ENCODE peak calls at places on chromosomes 5 and 9, in four cellular contexts. F is SK-N-SH, R is K562, H is GM12878. D is an unnamed sample.

GRCh38 chr9:80285325-80285724 is 713.6 kb downstream of the TLE4 start:
- DNase-seq in H (no peak), F (peak), R (no peak), D (peak)

GRCh38 chr9:3845549-3845948 is 319.7 kb upstream of the RFX3 start:
- DNase-seq in R (no peak), H (no peak), F (no peak), D (no peak)

GRCh38 chr9:116959775-116960174 is 272.7 kb downstream of the TRIM32 start:
- DNase-seq in F (peak), H (no peak), R (no peak), D (peak)

GRCh38 chr5:115459844-115460243 is 84.7 kb downstream of the FEM1C start:
- DNase-seq in H (no peak), R (no peak), F (no peak), D (no peak)

GRCh38 chr5:80103375-80103774 is 68.2 kb downstream of the THBS4 start:
- DNase-seq in R (no peak), F (no peak), H (no peak), D (no peak)

GRCh38 chr9:100492952-100493351 is 20.0 kb downstream of the TMEFF1 start:
- DNase-seq in H (no peak), F (no peak), R (no peak), D (no peak)

GRCh38 chr5:20000416-20000815 is 12.4 kb upstream of the CDH18 start:
- DNase-seq in R (no peak), H (no peak), F (no peak), D (no peak)

GRCh38 chr9:113597390-113598241 is 134.1 kb downstream of the RGS3 start:
- DNase-seq in R (no peak), F (no peak), H (no peak), D (no peak)

GRCh38 chr9:71036501-71036900 is 84.9 kb downstream of the TRPM3 start:
- DNase-seq in R (no peak), H (no peak), F (no peak), D (no peak)

GRCh38 chr9:38254151-38254550 is 138.4 kb upstream of the ALDH1B1 start:
- DNase-seq in R (no peak), H (no peak), F (no peak), D (no peak)

GRCh38 chr9:81549500-81550206 is 139.7 kb downstream of the TLE1 start:
- DNase-seq in F (no peak), R (no peak), H (no peak), D (no peak)

GRCh38 chr5:93274291-93274690 is 306.7 kb downstream of the NR2F1-AS1 start:
- DNase-seq in F (no peak), R (no peak), H (no peak), D (no peak)

GRCh38 chr9:100213730-100214477 is 114.9 kb downstream of the INVS start:
- DNase-seq in H (no peak), F (no peak), R (no peak), D (no peak)

GRCh38 chr5:1542011-1542410 is 18.3 kb upstream of the LPCAT1 start:
- DNase-seq in H (no peak), R (no peak), F (no peak), D (no peak)

GRCh38 chr9:112111461-112111860 is 63.6 kb downstream of the SUSD1 start:
- DNase-seq in F (no peak), R (no peak), H (no peak), D (no peak)

GRCh38 chr5:56412601-56413379 is 179.7 kb upstream of the ANKRD55 start:
- DNase-seq in F (no peak), R (no peak), H (peak), D (no peak)

GRCh38 chr5:140595538-140595937 is 30.9 kb downstream of the SLC35A4 start:
- DNase-seq in R (no peak), F (no peak), H (no peak), D (no peak)

GRCh38 chr5:57724836-57725235 is 242.2 kb upstream of the ACTBL2 start:
- DNase-seq in F (no peak), R (no peak), H (no peak), D (no peak)

GRCh38 chr5:103943243-103943642 is 380.7 kb upstream of the NUDT12 start:
- DNase-seq in H (no peak), R (no peak), F (peak), D (no peak)

GRCh38 chr9:10274983-10275382 is 337.8 kb downstream of the PTPRD start:
- DNase-seq in F (no peak), H (no peak), R (no peak), D (no peak)

GRCh38 chr9:32161209-32161608 is 223.2 kb upstream of the ACO1 start:
- DNase-seq in F (no peak), H (no peak), R (no peak), D (no peak)

GRCh38 chr9:78291240-78291915 is 5.5 kb upstream of the PSAT1 start:
- DNase-seq in R (no peak), F (no peak), H (no peak), D (no peak)

GRCh38 chr5:169657127-169657526 is 20.1 kb downstream of the DOCK2 start:
- DNase-seq in F (no peak), R (no peak), H (no peak), D (no peak)

GRCh38 chr9:85942913-85943729 is 2.2 kb downstream of the NAA35 start:
- DNase-seq in F (no peak), R (no peak), H (no peak), D (no peak)

GRCh38 chr5:80182802-80183645 is 72.8 kb downstream of the SERINC5 start:
- DNase-seq in H (no peak), F (no peak), R (no peak), D (peak)

GRCh38 chr5:56950626-56951130 is 1.2 kb downstream of the MIER3 start:
- DNase-seq in H (peak), R (peak), F (peak), D (peak)

GRCh38 chr5:138536665-138537315 is 6.2 kb downstream of the ETF1 start:
- DNase-seq in H (no peak), F (peak), R (peak), D (peak)

GRCh38 chr9:114110180-114110579 is 11.1 kb upstream of the KIF12 start:
- DNase-seq in H (no peak), R (no peak), F (no peak), D (no peak)

GRCh38 chr9:132166599-132166998 is 4.7 kb downstream of the NTNG2 start:
- DNase-seq in F (peak), H (no peak), R (peak), D (peak)

GRCh38 chr9:91776409-91777365 is 173.3 kb downstream of the ROR2 start:
- DNase-seq in F (no peak), H (no peak), R (no peak), D (no peak)

GRCh38 chr5:160213537-160213936 is 15.8 kb upstream of the FABP6 start:
- DNase-seq in H (no peak), R (peak), F (no peak), D (no peak)

GRCh38 chr5:160269017-160269416 is 39.7 kb downstream of the FABP6 start:
- DNase-seq in H (no peak), R (no peak), F (peak), D (no peak)

GRCh38 chr9:123335227-123335985 is 20.6 kb upstream of the CRB2 start:
- DNase-seq in F (no peak), R (no peak), H (no peak), D (no peak)

GRCh38 chr5:157069949-157070348 is 11.0 kb upstream of the HAVCR1 start:
- DNase-seq in H (no peak), R (no peak), F (no peak), D (no peak)

GRCh38 chr9:73009649-73010288 is 56.9 kb upstream of the ALDH1A1 start:
- DNase-seq in H (no peak), R (peak), F (no peak), D (no peak)

GRCh38 chr9:131585375-131585774 is 40.1 kb downstream of the PRRT1B start:
- DNase-seq in F (no peak), H (no peak), R (no peak), D (no peak)

GRCh38 chr9:37325778-37326177 is 96.7 kb upstream of the GRHPR start:
- DNase-seq in H (no peak), F (no peak), R (no peak), D (no peak)

GRCh38 chr5:103523319-103523718 is 39.3 kb downstream of the NUDT12 start:
- DNase-seq in R (no peak), F (no peak), H (no peak), D (no peak)

GRCh38 chr9:87122947-87123685 is 175.8 kb upstream of the GAS1 start:
- DNase-seq in F (no peak), R (no peak), H (no peak), D (no peak)

GRCh38 chr5:143177263-143177994 is 226.1 kb downstream of the NR3C1 start:
- DNase-seq in H (no peak), R (no peak), F (no peak), D (no peak)

DNA sequence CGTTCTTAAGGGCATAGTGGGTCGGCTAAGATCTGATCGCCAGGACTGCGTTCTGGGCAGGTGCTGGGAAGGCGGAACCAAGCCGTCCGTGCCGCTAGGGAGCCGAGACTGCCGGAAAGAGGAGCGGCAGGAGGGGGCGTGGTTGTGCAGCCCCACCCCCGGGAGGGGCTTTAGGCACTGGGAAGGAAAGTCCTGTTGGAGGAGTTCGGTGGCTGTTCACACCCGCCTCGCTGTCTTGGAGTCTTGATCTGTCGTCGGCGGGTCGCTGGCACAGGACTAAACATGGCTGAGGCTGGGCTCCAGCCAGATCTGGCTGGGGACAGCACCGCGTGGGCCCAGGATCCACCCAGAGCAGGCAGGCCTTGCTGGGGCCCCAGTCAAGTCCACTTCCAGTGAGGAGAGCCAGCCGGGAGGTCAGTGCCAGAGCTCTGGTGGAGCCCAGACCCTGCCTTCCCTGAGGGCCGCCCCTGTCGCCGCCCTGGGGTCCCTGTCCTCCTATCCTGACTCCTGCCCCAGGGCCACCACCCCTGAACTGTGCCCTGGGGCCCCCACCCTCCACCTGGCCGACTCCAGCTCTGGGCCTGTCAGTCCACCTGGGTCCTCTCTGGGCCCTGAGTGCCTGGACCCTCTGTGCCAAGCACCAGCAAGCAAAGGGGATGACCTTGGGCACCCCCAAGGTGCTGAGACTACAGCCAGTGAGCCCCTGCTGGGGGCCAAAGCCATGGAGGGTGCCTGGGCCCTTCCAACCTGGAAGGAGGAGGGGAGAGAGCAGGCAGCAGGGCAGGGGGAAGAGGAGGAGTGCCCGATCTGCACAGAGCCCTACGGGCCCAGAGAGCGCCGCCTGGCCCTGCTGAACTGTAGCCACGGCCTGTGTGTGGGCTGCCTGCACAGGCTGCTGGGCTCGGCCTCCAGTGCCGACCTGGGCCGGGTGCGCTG is 4.5 kb downstream of the RNF208 start:
- DNase-seq in H (no peak), F (no peak), R (peak), D (peak)
- TF ChIP-seq USF1 in H (no peak), F (no peak), R (no peak), D (no peak)

GRCh38 chr9:135248111-135248510 is 160.6 kb downstream of the OLFM1 start:
- DNase-seq in F (no peak), R (no peak), H (no peak), D (no peak)

GRCh38 chr9:135249191-135249590 is 161.7 kb downstream of the OLFM1 start:
- DNase-seq in H (no peak), F (no peak), R (no peak), D (no peak)

GRCh38 chr9:135251331-135251761 is 163.9 kb downstream of the OLFM1 start:
- DNase-seq in H (no peak), F (no peak), R (no peak), D (no peak)

GRCh38 chr9:135248721-135249120 is 161.3 kb downstream of the OLFM1 start:
- DNase-seq in R (no peak), F (no peak), H (no peak), D (no peak)

DNA sequence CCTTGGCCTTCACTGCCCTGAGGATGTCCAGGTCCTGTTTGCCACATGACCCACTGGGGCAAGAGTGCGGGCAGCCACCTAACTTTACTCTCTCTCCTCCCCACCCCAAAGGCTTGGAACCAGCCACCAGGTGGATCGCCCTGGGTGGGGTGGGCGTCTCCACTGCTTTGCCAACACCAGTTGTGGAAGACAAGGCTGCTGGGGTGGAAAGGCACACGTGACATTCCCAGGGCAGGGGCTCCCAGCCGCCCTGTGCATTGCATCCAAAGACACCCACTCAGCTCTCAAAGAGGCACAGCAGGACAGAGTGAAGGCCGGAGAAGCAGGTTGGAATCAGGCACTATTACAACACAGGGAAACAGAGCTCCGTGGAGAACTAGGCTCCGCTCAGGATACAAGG is 162.2 kb downstream of the OLFM1 start:
- DNase-seq in H (no peak), F (no peak), R (no peak), D (no peak)
- TF ChIP-seq USF1 in H (no peak), F (no peak), R (no peak), D (no peak)

DNA sequence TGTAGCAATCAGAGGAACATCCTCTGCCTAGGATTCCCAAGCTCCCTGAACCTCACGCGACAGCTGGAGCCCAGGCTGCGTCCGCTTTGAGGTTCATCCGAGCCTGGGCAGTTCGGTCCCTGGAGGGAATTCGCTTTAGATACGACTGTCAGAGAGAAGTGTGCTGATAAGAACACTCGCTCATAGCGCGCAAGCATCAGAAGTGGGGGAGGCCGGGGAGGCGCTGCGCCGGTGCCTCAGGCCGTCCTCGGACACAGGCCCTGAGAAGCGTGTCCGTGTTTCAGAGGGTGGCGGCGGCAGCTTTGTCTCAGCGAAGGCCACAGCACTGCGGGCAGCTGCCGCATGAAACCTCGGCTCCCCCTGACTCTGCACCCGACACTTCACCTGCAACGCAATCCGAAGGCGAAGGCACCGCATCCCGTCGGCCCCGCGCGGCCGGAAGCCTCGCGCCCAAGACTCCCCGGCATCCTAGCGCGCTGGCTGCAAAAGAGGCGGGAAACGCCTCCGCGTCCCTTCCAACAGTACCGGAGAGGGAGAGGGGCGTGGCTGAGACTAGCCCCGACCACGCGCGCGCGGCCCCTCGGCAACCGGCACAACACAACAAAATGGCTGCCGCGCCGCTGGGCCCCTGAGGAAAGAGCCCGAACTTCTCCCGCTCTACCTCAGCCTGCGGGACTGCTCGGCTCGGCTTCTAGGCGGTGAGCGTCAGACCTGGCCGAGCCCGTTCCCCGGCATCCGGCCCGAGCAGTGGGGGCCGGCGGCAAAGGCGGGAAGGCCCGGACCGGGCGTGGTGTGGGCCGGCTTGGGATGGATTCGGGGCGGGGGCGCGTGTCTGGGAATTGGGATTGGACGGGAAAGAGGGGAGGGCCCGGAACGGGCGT is at the start of gene CNTRL:
- DNase-seq in H (peak), R (peak), F (peak), D (peak)
- TF ChIP-seq USF1 in H (no peak), R (peak), F (peak), D (peak)

DNA sequence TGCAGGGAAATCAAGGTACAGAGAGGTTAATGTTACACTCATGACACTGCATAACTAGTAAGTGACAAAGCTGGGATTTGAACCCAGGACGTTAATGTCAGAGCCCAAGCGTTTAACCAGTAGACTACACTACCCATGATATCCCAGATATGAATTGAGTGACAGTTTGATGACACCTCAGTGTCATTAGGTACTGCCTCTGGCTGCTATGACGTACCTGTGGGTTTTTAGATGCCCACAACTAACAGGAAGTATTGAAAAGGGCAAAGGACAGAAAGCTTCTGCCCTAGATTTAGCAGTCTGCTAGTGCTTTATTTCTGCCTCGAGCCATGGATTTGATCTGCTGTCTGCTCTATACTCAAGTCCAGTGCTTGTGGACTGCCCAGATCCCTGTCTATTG is 56.2 kb downstream of the GLRA1 start:
- DNase-seq in H (peak), F (no peak), R (no peak), D (no peak)
- TF ChIP-seq USF1 in H (no peak), F (no peak), R (no peak), D (no peak)

GRCh38 chr5:81778642-81779041 is 27.7 kb upstream of the SSBP2 start:
- DNase-seq in F (no peak), R (no peak), H (no peak), D (no peak)

GRCh38 chr5:81782811-81783210 is 31.9 kb upstream of the SSBP2 start:
- DNase-seq in H (no peak), F (no peak), R (no peak), D (no peak)

GRCh38 chr5:81779935-81780266 is 29.0 kb upstream of the SSBP2 start:
- DNase-seq in H (no peak), F (no peak), R (no peak), D (no peak)

GRCh38 chr5:81776258-81776657 is 25.4 kb upstream of the SSBP2 start:
- DNase-seq in F (no peak), R (no peak), H (no peak), D (no peak)

GRCh38 chr5:81779125-81779934 is 28.4 kb upstream of the SSBP2 start:
- DNase-seq in R (no peak), H (peak), F (peak), D (no peak)
- TF ChIP-seq USF1 in R (no peak), H (no peak), F (no peak), D (no peak)

DNA sequence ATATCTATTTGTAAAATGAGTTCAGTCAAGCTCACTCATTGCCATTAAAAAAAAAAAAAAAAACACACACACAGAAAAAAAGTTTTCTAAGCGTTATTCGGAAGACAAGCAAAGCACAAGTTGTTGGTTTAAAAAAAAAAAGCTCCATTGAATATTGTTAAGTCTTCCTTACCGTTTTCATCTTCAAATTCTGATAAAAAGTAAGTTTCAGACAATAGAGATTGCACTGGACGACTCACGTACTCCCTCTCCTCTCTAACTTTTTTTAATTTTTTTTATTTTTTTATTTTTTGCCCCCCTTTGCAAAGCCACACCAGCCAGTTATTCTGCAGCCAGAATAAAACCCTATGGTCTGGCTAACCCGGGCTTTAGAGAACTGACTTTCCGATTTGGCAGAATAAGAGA is 547 bp downstream of the ADAMTS6 start:
- DNase-seq in H (no peak), F (peak), R (no peak), D (no peak)
- TF ChIP-seq USF1 in H (no peak), F (no peak), R (no peak), D (no peak)

GRCh38 chr9:98094316-98094715 is 24.7 kb downstream of the TRIM14 start:
- DNase-seq in R (no peak), F (no peak), H (no peak), D (no peak)

GRCh38 chr9:98094851-98095250 is 24.2 kb downstream of the TRIM14 start:
- DNase-seq in H (no peak), F (no peak), R (no peak), D (no peak)

GRCh38 chr9:98091735-98092632 is 27.0 kb downstream of the TRIM14 start:
- DNase-seq in F (no peak), R (no peak), H (no peak), D (peak)

GRCh38 chr9:98095401-98095800 is 23.6 kb downstream of the TRIM14 start:
- DNase-seq in H (no peak), F (no peak), R (no peak), D (no peak)

DNA sequence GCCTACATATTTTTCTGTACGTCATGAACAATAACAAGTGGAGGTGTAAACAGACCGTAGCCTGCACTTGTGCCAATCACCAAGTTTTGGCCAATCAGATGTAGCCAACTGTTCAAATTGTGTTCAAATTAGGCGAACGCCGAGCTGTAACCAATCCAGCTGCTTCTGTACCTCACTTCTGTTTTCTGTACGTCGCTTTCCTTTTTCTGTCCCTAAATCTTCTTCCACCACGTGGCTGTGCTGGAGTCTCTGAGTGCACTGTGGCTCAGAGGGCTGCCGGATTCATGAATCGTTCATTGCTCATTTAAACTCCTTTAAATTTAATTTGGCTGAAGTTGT is 26.4 kb downstream of the TRIM14 start:
- DNase-seq in F (no peak), R (no peak), H (no peak), D (no peak)
- TF ChIP-seq USF1 in F (no peak), R (no peak), H (no peak), D (no peak)

D was measured in WTC11.